ENCODE peak calls at places on chromosome 3, in eight cellular contexts. One of them, this sample, is unnamed.

GRCh38 chr3:133760916-133761315 is 14.7 kb downstream of the TF start:
- DNase-seq in fibroblast of pulmonary artery: no peak
- DNase-seq in BJ: no peak
- DNase-seq in GM06990: no peak
- DNase-seq in AG09309: no peak
- DNase-seq in AG10803: no peak
- DNase-seq in brain microvascular endothelial cell: no peak
- DNase-seq in right atrium auricular region: no peak
- DNase-seq in this sample: no peak

GRCh38 chr3:130896101-130896500 is 2.2 kb downstream of the ATP2C1 start:
- DNase-seq in fibroblast of pulmonary artery: no peak
- DNase-seq in BJ: no peak
- DNase-seq in GM06990: no peak
- DNase-seq in AG09309: no peak
- DNase-seq in AG10803: no peak
- DNase-seq in brain microvascular endothelial cell: peak; percentile 12
- DNase-seq in right atrium auricular region: no peak
- DNase-seq in this sample: no peak

GRCh38 chr3:57006949-57007419 is 53.5 kb upstream of the SPATA12 start:
- DNase-seq in fibroblast of pulmonary artery: peak; percentile 30
- DNase-seq in BJ: no peak
- DNase-seq in GM06990: no peak
- DNase-seq in AG09309: no peak
- DNase-seq in AG10803: peak; percentile 72
- DNase-seq in brain microvascular endothelial cell: no peak
- DNase-seq in right atrium auricular region: no peak
- DNase-seq in this sample: peak; percentile 79

GRCh38 chr3:11391930-11392688 is 119.9 kb downstream of the ATG7 start:
- DNase-seq in fibroblast of pulmonary artery: peak; percentile 82
- DNase-seq in BJ: peak; percentile 22
- DNase-seq in GM06990: no peak
- DNase-seq in AG09309: peak; percentile 54
- DNase-seq in AG10803: peak; percentile 87
- DNase-seq in brain microvascular endothelial cell: peak; percentile 70
- DNase-seq in right atrium auricular region: no peak
- DNase-seq in this sample: peak; percentile 91

GRCh38 chr3:102238362-102238761 is 196.5 kb upstream of the ZPLD1 start:
- DNase-seq in fibroblast of pulmonary artery: no peak
- DNase-seq in BJ: no peak
- DNase-seq in GM06990: no peak
- DNase-seq in AG09309: no peak
- DNase-seq in AG10803: no peak
- DNase-seq in brain microvascular endothelial cell: no peak
- DNase-seq in right atrium auricular region: no peak
- DNase-seq in this sample: no peak

GRCh38 chr3:125236331-125236903 is 23.9 kb upstream of the SLC12A8 start:
- DNase-seq in fibroblast of pulmonary artery: peak; percentile 29
- DNase-seq in BJ: no peak
- DNase-seq in GM06990: no peak
- DNase-seq in AG09309: no peak
- DNase-seq in AG10803: peak; percentile 79
- DNase-seq in brain microvascular endothelial cell: no peak
- DNase-seq in right atrium auricular region: no peak
- DNase-seq in this sample: peak; percentile 71

GRCh38 chr3:24318668-24319287 is 175.9 kb downstream of the THRB start:
- DNase-seq in fibroblast of pulmonary artery: peak; percentile 52
- DNase-seq in BJ: peak; percentile 24
- DNase-seq in GM06990: no peak
- DNase-seq in AG09309: no peak
- DNase-seq in AG10803: peak; percentile 69
- DNase-seq in brain microvascular endothelial cell: peak; percentile 45
- DNase-seq in right atrium auricular region: no peak
- DNase-seq in this sample: no peak

GRCh38 chr3:47034868-47035489 is 55.5 kb downstream of the NBEAL2 start:
- DNase-seq in fibroblast of pulmonary artery: no peak
- DNase-seq in BJ: no peak
- DNase-seq in GM06990: no peak
- DNase-seq in AG09309: no peak
- DNase-seq in AG10803: no peak
- DNase-seq in brain microvascular endothelial cell: no peak
- DNase-seq in right atrium auricular region: no peak
- DNase-seq in this sample: no peak

GRCh38 chr3:22106213-22106867 is 355.3 kb upstream of the ZNF385D start:
- DNase-seq in fibroblast of pulmonary artery: no peak
- DNase-seq in BJ: no peak
- DNase-seq in GM06990: no peak
- DNase-seq in AG09309: no peak
- DNase-seq in AG10803: no peak
- DNase-seq in brain microvascular endothelial cell: no peak
- DNase-seq in right atrium auricular region: no peak
- DNase-seq in this sample: no peak

GRCh38 chr3:72288955-72289707 is 504.2 kb upstream of the PROK2 start:
- DNase-seq in fibroblast of pulmonary artery: peak; percentile 74
- DNase-seq in BJ: no peak
- DNase-seq in GM06990: peak; percentile 31
- DNase-seq in AG09309: peak; percentile 47
- DNase-seq in AG10803: peak; percentile 91
- DNase-seq in brain microvascular endothelial cell: peak; percentile 17
- DNase-seq in right atrium auricular region: no peak
- DNase-seq in this sample: peak; percentile 96

GRCh38 chr3:16456784-16457415 is 56.6 kb downstream of the RFTN1 start:
- DNase-seq in fibroblast of pulmonary artery: peak; percentile 62
- DNase-seq in BJ: peak; percentile 52
- DNase-seq in GM06990: no peak
- DNase-seq in AG09309: peak; percentile 93
- DNase-seq in AG10803: peak; percentile 50
- DNase-seq in brain microvascular endothelial cell: peak; percentile 94
- DNase-seq in right atrium auricular region: no peak
- DNase-seq in this sample: peak; percentile 99

GRCh38 chr3:69086133-69086722 is 1.5 kb downstream of the ARL6IP5 start:
- DNase-seq in fibroblast of pulmonary artery: peak; percentile 95
- DNase-seq in BJ: no peak
- DNase-seq in GM06990: no peak
- DNase-seq in AG09309: peak; percentile 62
- DNase-seq in AG10803: peak; percentile 88
- DNase-seq in brain microvascular endothelial cell: peak; percentile 91
- DNase-seq in right atrium auricular region: peak; percentile 97
- DNase-seq in this sample: peak; percentile 91

GRCh38 chr3:13194285-13195209 is 121.3 kb upstream of the IQSEC1 start:
- DNase-seq in fibroblast of pulmonary artery: no peak
- DNase-seq in BJ: no peak
- DNase-seq in GM06990: no peak
- DNase-seq in AG09309: no peak
- DNase-seq in AG10803: no peak
- DNase-seq in brain microvascular endothelial cell: no peak
- DNase-seq in right atrium auricular region: no peak
- DNase-seq in this sample: no peak

GRCh38 chr3:13190376-13190762 is 117.1 kb upstream of the IQSEC1 start:
- DNase-seq in fibroblast of pulmonary artery: no peak
- DNase-seq in BJ: no peak
- DNase-seq in GM06990: no peak
- DNase-seq in AG09309: no peak
- DNase-seq in AG10803: no peak
- DNase-seq in brain microvascular endothelial cell: no peak
- DNase-seq in right atrium auricular region: no peak
- DNase-seq in this sample: no peak

GRCh38 chr3:13193320-13194284 is 120.4 kb upstream of the IQSEC1 start:
- DNase-seq in fibroblast of pulmonary artery: no peak
- DNase-seq in BJ: no peak
- DNase-seq in GM06990: no peak
- DNase-seq in AG09309: no peak
- DNase-seq in AG10803: no peak
- DNase-seq in brain microvascular endothelial cell: no peak
- DNase-seq in right atrium auricular region: no peak
- DNase-seq in this sample: no peak

GRCh38 chr3:13191016-13191415 is 117.8 kb upstream of the IQSEC1 start:
- DNase-seq in fibroblast of pulmonary artery: no peak
- DNase-seq in BJ: no peak
- DNase-seq in GM06990: no peak
- DNase-seq in AG09309: no peak
- DNase-seq in AG10803: no peak
- DNase-seq in brain microvascular endothelial cell: no peak
- DNase-seq in right atrium auricular region: no peak
- DNase-seq in this sample: no peak

DNA sequence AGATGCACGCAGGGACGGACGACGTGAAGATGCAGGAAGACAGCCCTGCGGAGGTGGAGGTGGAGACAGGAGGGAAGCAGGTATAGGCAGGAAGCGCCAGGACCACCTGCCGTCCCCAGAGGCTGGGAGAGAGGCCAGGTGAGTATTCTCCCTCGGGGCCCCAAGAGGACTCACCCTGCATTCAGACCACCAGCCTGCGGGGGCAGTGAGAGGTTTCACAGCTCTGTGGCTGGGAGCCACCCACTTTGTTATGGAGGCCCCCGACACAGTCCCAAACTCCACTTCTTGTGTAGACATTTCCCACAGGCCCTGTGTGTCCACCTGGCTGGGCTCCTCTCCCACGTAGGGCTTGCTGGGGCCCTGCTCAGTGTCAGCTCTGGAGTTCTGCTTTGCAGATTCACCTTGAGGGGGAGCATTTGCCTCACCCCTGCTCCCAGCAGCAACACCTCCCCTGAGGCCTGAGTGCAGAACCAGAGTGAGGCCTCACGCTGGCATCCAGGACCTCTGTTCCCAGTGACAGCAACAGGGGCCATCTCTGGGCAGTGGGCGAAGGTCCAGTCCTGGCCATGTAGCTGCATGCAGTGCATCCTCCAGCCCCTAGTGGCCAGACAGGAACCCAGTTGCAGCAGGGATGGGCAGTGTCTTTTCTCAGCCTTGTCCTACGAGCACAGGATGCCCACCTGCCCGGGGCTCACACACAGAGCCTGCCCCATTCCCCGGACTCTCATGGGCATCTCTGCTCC is 119.4 kb upstream of the IQSEC1 start:
- DNase-seq in fibroblast of pulmonary artery: no peak
- DNase-seq in BJ: no peak
- DNase-seq in GM06990: no peak
- DNase-seq in AG09309: no peak
- DNase-seq in AG10803: no peak
- DNase-seq in brain microvascular endothelial cell: no peak
- DNase-seq in right atrium auricular region: no peak
- DNase-seq in this sample: no peak
- TF ChIP-seq CTCF in fibroblast of pulmonary artery: peak; percentile 37
- TF ChIP-seq CTCF in BJ: peak; percentile 43
- TF ChIP-seq CTCF in GM06990: peak; percentile 40
- TF ChIP-seq CTCF in AG09309: peak; percentile 51
- TF ChIP-seq CTCF in AG10803: peak; percentile 34
- TF ChIP-seq CTCF in brain microvascular endothelial cell: peak; percentile 75
- TF ChIP-seq CTCF in right atrium auricular region: no peak
- TF ChIP-seq CTCF in this sample: peak; percentile 36

GRCh38 chr3:158570999-158571702 is at the start of gene MLF1:
- DNase-seq in fibroblast of pulmonary artery: peak; percentile 97
- DNase-seq in BJ: peak; percentile 67
- DNase-seq in GM06990: peak; percentile 86
- DNase-seq in AG09309: peak; percentile 68
- DNase-seq in AG10803: peak; percentile 94
- DNase-seq in brain microvascular endothelial cell: peak; percentile 97
- DNase-seq in right atrium auricular region: peak; percentile 99
- DNase-seq in this sample: peak; percentile 95
- H3K4me3 ChIP-seq in fibroblast of pulmonary artery: peak within 1 kb of the TSS; percentile 62
- H3K4me3 ChIP-seq in BJ: peak within 1 kb of the TSS; percentile 60
- H3K4me3 ChIP-seq in GM06990: peak within 1 kb of the TSS; percentile 33
- H3K4me3 ChIP-seq in AG09309: peak within 1 kb of the TSS; percentile 74
- H3K4me3 ChIP-seq in AG10803: peak within 1 kb of the TSS; percentile 75
- H3K4me3 ChIP-seq in brain microvascular endothelial cell: peak within 1 kb of the TSS; percentile 70
- H3K4me3 ChIP-seq in right atrium auricular region: peak within 1 kb of the TSS; percentile 52
- H3K4me3 ChIP-seq in this sample: peak within 1 kb of the TSS; percentile 72

DNA sequence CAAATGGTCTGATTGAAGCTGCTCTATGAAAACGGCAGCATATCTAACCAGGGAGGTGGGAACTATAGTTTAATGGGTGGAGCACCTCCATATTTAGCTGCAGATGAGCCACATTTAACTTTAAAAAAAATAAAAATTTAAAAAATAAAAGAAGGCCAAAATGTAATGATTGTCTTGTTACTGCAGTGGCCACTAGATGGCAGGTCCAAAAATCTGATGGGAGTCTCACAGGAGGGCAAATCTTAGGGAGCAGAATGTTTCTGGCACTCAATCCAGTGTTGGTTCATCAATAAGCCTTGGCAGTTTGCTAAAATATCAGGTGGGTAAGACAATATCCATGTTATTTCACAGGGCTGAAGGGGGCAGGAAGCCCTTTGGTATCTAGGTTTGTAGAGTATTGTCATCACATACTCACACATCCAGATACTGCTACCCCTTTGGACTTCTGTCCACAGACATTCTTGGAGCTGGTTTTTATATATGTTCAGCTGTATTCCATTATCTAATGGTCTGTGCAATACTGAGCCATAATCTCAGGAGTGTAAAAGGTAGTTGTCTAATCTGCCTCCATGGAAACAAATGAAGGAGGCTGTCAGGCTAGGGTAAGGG is 233.3 kb downstream of the TIGIT start:
- DNase-seq in fibroblast of pulmonary artery: peak; percentile 41
- DNase-seq in BJ: no peak
- DNase-seq in GM06990: no peak
- DNase-seq in AG09309: no peak
- DNase-seq in AG10803: peak; percentile 41
- DNase-seq in brain microvascular endothelial cell: no peak
- DNase-seq in right atrium auricular region: no peak
- DNase-seq in this sample: peak; percentile 34
- TF ChIP-seq CTCF in fibroblast of pulmonary artery: peak; percentile 68
- TF ChIP-seq CTCF in BJ: peak; percentile 63
- TF ChIP-seq CTCF in GM06990: peak; percentile 75
- TF ChIP-seq CTCF in AG09309: peak; percentile 64
- TF ChIP-seq CTCF in AG10803: peak; percentile 70
- TF ChIP-seq CTCF in brain microvascular endothelial cell: peak; percentile 79
- TF ChIP-seq CTCF in right atrium auricular region: peak; percentile 58
- TF ChIP-seq CTCF in this sample: peak; percentile 67

GRCh38 chr3:186785517-186786018 is 2.2 kb downstream of the EIF4A2 start:
- DNase-seq in fibroblast of pulmonary artery: no peak
- DNase-seq in BJ: no peak
- DNase-seq in GM06990: no peak
- DNase-seq in AG09309: no peak
- DNase-seq in AG10803: no peak
- DNase-seq in brain microvascular endothelial cell: no peak
- DNase-seq in right atrium auricular region: no peak
- DNase-seq in this sample: no peak
- H3K4me3 ChIP-seq in fibroblast of pulmonary artery: peak overlapping the region; percentile 99
- H3K4me3 ChIP-seq in BJ: peak overlapping the region; percentile 93
- H3K4me3 ChIP-seq in GM06990: peak overlapping the region; percentile 100
- H3K4me3 ChIP-seq in AG09309: peak overlapping the region; percentile 83
- H3K4me3 ChIP-seq in AG10803: peak overlapping the region; percentile 87
- H3K4me3 ChIP-seq in brain microvascular endothelial cell: peak overlapping the region; percentile 75
- H3K4me3 ChIP-seq in right atrium auricular region: peak overlapping the region; percentile 93
- H3K4me3 ChIP-seq in this sample: peak overlapping the region; percentile 100